ENCODE peak calls at places on chromosome 20, in four cellular contexts. One of them, this sample, is unnamed.
A peak's percentile ranks its signal among the peaks of the same experiment; 100 is the strongest.

GRCh38 chr20:25040438-25040831 is 17.5 kb downstream of the ACSS1 start:
- DNase-seq in NCI-H510A: no peak
- DNase-seq in GM13977: no peak
- DNase-seq in kidney epithelial cell: no peak
- DNase-seq in this sample: no peak

GRCh38 chr20:32050851-32051556 is 1.0 kb upstream of the HCK start:
- DNase-seq in NCI-H510A: no peak
- DNase-seq in GM13977: no peak
- DNase-seq in kidney epithelial cell: no peak
- DNase-seq in this sample: no peak

GRCh38 chr20:24739751-24740150 is 209.3 kb upstream of the CST7 start:
- DNase-seq in NCI-H510A: no peak
- DNase-seq in GM13977: no peak
- DNase-seq in kidney epithelial cell: no peak
- DNase-seq in this sample: no peak

GRCh38 chr20:3696745-3697587 is 15.2 kb upstream of the ADAM33 start:
- DNase-seq in NCI-H510A: no peak
- DNase-seq in GM13977: no peak
- DNase-seq in kidney epithelial cell: no peak
- DNase-seq in this sample: no peak

GRCh38 chr20:45969712-45970634 is 2.0 kb downstream of the ZNF335 start:
- DNase-seq in NCI-H510A: peak; percentile 24
- DNase-seq in GM13977: no peak
- DNase-seq in kidney epithelial cell: peak; percentile 18
- DNase-seq in this sample: no peak

GRCh38 chr20:37901667-37902503 is 1.0 kb upstream of the VSTM2L start:
- DNase-seq in NCI-H510A: peak; percentile 26
- DNase-seq in GM13977: peak; percentile 92
- DNase-seq in kidney epithelial cell: no peak
- DNase-seq in this sample: peak; percentile 33

GRCh38 chr20:25623225-25623735 is 534 bp downstream of the NANP start:
- DNase-seq in NCI-H510A: peak; percentile 4
- DNase-seq in GM13977: peak; percentile 55
- DNase-seq in kidney epithelial cell: no peak
- DNase-seq in this sample: peak; percentile 47

GRCh38 chr20:3105256-3106137 is 21.0 kb upstream of the AVP start:
- DNase-seq in NCI-H510A: no peak
- DNase-seq in GM13977: no peak
- DNase-seq in kidney epithelial cell: no peak
- DNase-seq in this sample: no peak

GRCh38 chr20:54107600-54108393 is 37.4 kb upstream of the BCAS1 start:
- DNase-seq in NCI-H510A: no peak
- DNase-seq in GM13977: no peak
- DNase-seq in kidney epithelial cell: no peak
- DNase-seq in this sample: no peak

GRCh38 chr20:24981750-24982149 is 10.8 kb downstream of the APMAP start:
- DNase-seq in NCI-H510A: no peak
- DNase-seq in GM13977: no peak
- DNase-seq in kidney epithelial cell: no peak
- DNase-seq in this sample: no peak

GRCh38 chr20:51958099-51958498 is 155.8 kb upstream of the SALL4 start:
- DNase-seq in NCI-H510A: no peak
- DNase-seq in GM13977: no peak
- DNase-seq in kidney epithelial cell: no peak
- DNase-seq in this sample: no peak

GRCh38 chr20:58407966-58408557 is 19.0 kb downstream of the VAPB start:
- DNase-seq in NCI-H510A: no peak
- DNase-seq in GM13977: peak; percentile 65
- DNase-seq in kidney epithelial cell: no peak
- DNase-seq in this sample: peak; percentile 23

This sample was measured in activated CD4-positive, alpha-beta memory T cell treated with anti-CD3 and anti-CD28 coated beads, Interleukin-2, amount 10 ng/mL, durations not matched to agents 7 days and 5 days.